ENCODE peak calls at places on chromosomes 1 and 21, in ten cellular contexts. One of them, this sample, is unnamed.

GRCh38 chr1:76426606-76427005 is 352.1 kb downstream of the ST6GALNAC3 start:
- DNase-seq in LHCN-M2: no peak
- DNase-seq in RPMI7951: no peak
- DNase-seq in T-helper 1 cell: no peak
- DNase-seq in activated CD8-positive, alpha-beta memory T cell treated with anti-CD3 and anti-CD28 coated beads, Interleukin-2, amount 50 U/mL, for 48 hours: no peak
- DNase-seq in AG08396: no peak
- DNase-seq in left colon: no peak
- DNase-seq in activated T-helper 9 cell treated with anti-CD3 and anti-CD28 coated beads, Interleukin-2, amount 50 U/mL, for 16 hours: no peak
- DNase-seq in hypothalamus: no peak
- DNase-seq in cerebellar nuclear complex: no peak
- DNase-seq in this sample: no peak

GRCh38 chr21:44375281-44375651 is 21.8 kb downstream of the TRPM2 start:
- DNase-seq in LHCN-M2: no peak
- DNase-seq in RPMI7951: no peak
- DNase-seq in T-helper 1 cell: no peak
- DNase-seq in activated CD8-positive, alpha-beta memory T cell treated with anti-CD3 and anti-CD28 coated beads, Interleukin-2, amount 50 U/mL, for 48 hours: no peak
- DNase-seq in AG08396: no peak
- DNase-seq in left colon: peak; percentile 41
- DNase-seq in activated T-helper 9 cell treated with anti-CD3 and anti-CD28 coated beads, Interleukin-2, amount 50 U/mL, for 16 hours: no peak
- DNase-seq in hypothalamus: no peak
- DNase-seq in cerebellar nuclear complex: no peak
- DNase-seq in this sample: peak; percentile 53

GRCh38 chr1:247110627-247111258 is 6.6 kb upstream of the ZNF669 start:
- DNase-seq in LHCN-M2: no peak
- DNase-seq in RPMI7951: no peak
- DNase-seq in T-helper 1 cell: no peak
- DNase-seq in activated CD8-positive, alpha-beta memory T cell treated with anti-CD3 and anti-CD28 coated beads, Interleukin-2, amount 50 U/mL, for 48 hours: peak; percentile 59
- DNase-seq in AG08396: no peak
- DNase-seq in left colon: no peak
- DNase-seq in activated T-helper 9 cell treated with anti-CD3 and anti-CD28 coated beads, Interleukin-2, amount 50 U/mL, for 16 hours: no peak
- DNase-seq in hypothalamus: no peak
- DNase-seq in cerebellar nuclear complex: no peak
- DNase-seq in this sample: no peak

GRCh38 chr1:9150582-9151290 is 21.8 kb upstream of the GPR157 start:
- DNase-seq in LHCN-M2: no peak
- DNase-seq in RPMI7951: no peak
- DNase-seq in T-helper 1 cell: no peak
- DNase-seq in activated CD8-positive, alpha-beta memory T cell treated with anti-CD3 and anti-CD28 coated beads, Interleukin-2, amount 50 U/mL, for 48 hours: no peak
- DNase-seq in AG08396: peak; percentile 45
- DNase-seq in left colon: no peak
- DNase-seq in activated T-helper 9 cell treated with anti-CD3 and anti-CD28 coated beads, Interleukin-2, amount 50 U/mL, for 16 hours: no peak
- DNase-seq in hypothalamus: no peak
- DNase-seq in cerebellar nuclear complex: no peak
- DNase-seq in this sample: no peak

GRCh38 chr1:228017356-228018124 is 10.7 kb downstream of the WNT3A start:
- DNase-seq in LHCN-M2: no peak
- DNase-seq in RPMI7951: no peak
- DNase-seq in T-helper 1 cell: no peak
- DNase-seq in activated CD8-positive, alpha-beta memory T cell treated with anti-CD3 and anti-CD28 coated beads, Interleukin-2, amount 50 U/mL, for 48 hours: peak; percentile 30
- DNase-seq in AG08396: no peak
- DNase-seq in left colon: peak; percentile 10
- DNase-seq in activated T-helper 9 cell treated with anti-CD3 and anti-CD28 coated beads, Interleukin-2, amount 50 U/mL, for 16 hours: no peak
- DNase-seq in hypothalamus: no peak
- DNase-seq in cerebellar nuclear complex: no peak
- DNase-seq in this sample: no peak

GRCh38 chr1:248753715-248754280 is 1.8 kb downstream of the LYPD8 start:
- DNase-seq in LHCN-M2: no peak
- DNase-seq in RPMI7951: no peak
- DNase-seq in T-helper 1 cell: no peak
- DNase-seq in activated CD8-positive, alpha-beta memory T cell treated with anti-CD3 and anti-CD28 coated beads, Interleukin-2, amount 50 U/mL, for 48 hours: no peak
- DNase-seq in AG08396: no peak
- DNase-seq in left colon: no peak
- DNase-seq in activated T-helper 9 cell treated with anti-CD3 and anti-CD28 coated beads, Interleukin-2, amount 50 U/mL, for 16 hours: no peak
- DNase-seq in hypothalamus: no peak
- DNase-seq in cerebellar nuclear complex: no peak
- DNase-seq in this sample: no peak

GRCh38 chr1:115330480-115331013 is 7.5 kb downstream of the NGF start:
- DNase-seq in LHCN-M2: no peak
- DNase-seq in RPMI7951: peak; percentile 69
- DNase-seq in T-helper 1 cell: no peak
- DNase-seq in activated CD8-positive, alpha-beta memory T cell treated with anti-CD3 and anti-CD28 coated beads, Interleukin-2, amount 50 U/mL, for 48 hours: no peak
- DNase-seq in AG08396: peak; percentile 65
- DNase-seq in left colon: no peak
- DNase-seq in activated T-helper 9 cell treated with anti-CD3 and anti-CD28 coated beads, Interleukin-2, amount 50 U/mL, for 16 hours: no peak
- DNase-seq in hypothalamus: no peak
- DNase-seq in cerebellar nuclear complex: no peak
- DNase-seq in this sample: no peak

GRCh38 chr1:31783846-31784245 is 19.7 kb upstream of the ADGRB2 start:
- DNase-seq in LHCN-M2: no peak
- DNase-seq in RPMI7951: no peak
- DNase-seq in T-helper 1 cell: no peak
- DNase-seq in activated CD8-positive, alpha-beta memory T cell treated with anti-CD3 and anti-CD28 coated beads, Interleukin-2, amount 50 U/mL, for 48 hours: no peak
- DNase-seq in AG08396: no peak
- DNase-seq in left colon: peak; percentile 13
- DNase-seq in activated T-helper 9 cell treated with anti-CD3 and anti-CD28 coated beads, Interleukin-2, amount 50 U/mL, for 16 hours: no peak
- DNase-seq in hypothalamus: no peak
- DNase-seq in cerebellar nuclear complex: no peak
- DNase-seq in this sample: no peak

GRCh38 chr1:76933847-76934657 is 66.8 kb downstream of the ST6GALNAC5 start:
- DNase-seq in LHCN-M2: no peak
- DNase-seq in RPMI7951: no peak
- DNase-seq in T-helper 1 cell: no peak
- DNase-seq in activated CD8-positive, alpha-beta memory T cell treated with anti-CD3 and anti-CD28 coated beads, Interleukin-2, amount 50 U/mL, for 48 hours: no peak
- DNase-seq in AG08396: no peak
- DNase-seq in left colon: no peak
- DNase-seq in activated T-helper 9 cell treated with anti-CD3 and anti-CD28 coated beads, Interleukin-2, amount 50 U/mL, for 16 hours: no peak
- DNase-seq in hypothalamus: no peak
- DNase-seq in cerebellar nuclear complex: no peak
- DNase-seq in this sample: no peak

GRCh38 chr1:218783916-218784315 is 389.8 kb upstream of the LYPLAL1 start:
- DNase-seq in LHCN-M2: no peak
- DNase-seq in RPMI7951: no peak
- DNase-seq in T-helper 1 cell: no peak
- DNase-seq in activated CD8-positive, alpha-beta memory T cell treated with anti-CD3 and anti-CD28 coated beads, Interleukin-2, amount 50 U/mL, for 48 hours: no peak
- DNase-seq in AG08396: no peak
- DNase-seq in left colon: no peak
- DNase-seq in activated T-helper 9 cell treated with anti-CD3 and anti-CD28 coated beads, Interleukin-2, amount 50 U/mL, for 16 hours: no peak
- DNase-seq in hypothalamus: no peak
- DNase-seq in cerebellar nuclear complex: no peak
- DNase-seq in this sample: no peak

GRCh38 chr21:34613679-34614442 is 1.1 kb downstream of the RCAN1 start:
- DNase-seq in LHCN-M2: no peak
- DNase-seq in RPMI7951: peak; percentile 13
- DNase-seq in T-helper 1 cell: no peak
- DNase-seq in activated CD8-positive, alpha-beta memory T cell treated with anti-CD3 and anti-CD28 coated beads, Interleukin-2, amount 50 U/mL, for 48 hours: no peak
- DNase-seq in AG08396: peak; percentile 54
- DNase-seq in left colon: no peak
- DNase-seq in activated T-helper 9 cell treated with anti-CD3 and anti-CD28 coated beads, Interleukin-2, amount 50 U/mL, for 16 hours: no peak
- DNase-seq in hypothalamus: peak; percentile 11
- DNase-seq in cerebellar nuclear complex: no peak
- DNase-seq in this sample: no peak

GRCh38 chr1:1819762-1820161 is 41.5 kb upstream of the NADK start:
- DNase-seq in LHCN-M2: no peak
- DNase-seq in RPMI7951: no peak
- DNase-seq in T-helper 1 cell: no peak
- DNase-seq in activated CD8-positive, alpha-beta memory T cell treated with anti-CD3 and anti-CD28 coated beads, Interleukin-2, amount 50 U/mL, for 48 hours: no peak
- DNase-seq in AG08396: no peak
- DNase-seq in left colon: no peak
- DNase-seq in activated T-helper 9 cell treated with anti-CD3 and anti-CD28 coated beads, Interleukin-2, amount 50 U/mL, for 16 hours: no peak
- DNase-seq in hypothalamus: no peak
- DNase-seq in cerebellar nuclear complex: no peak
- DNase-seq in this sample: no peak

GRCh38 chr1:37746806-37747205 is 18.1 kb downstream of the EPHA10 start:
- DNase-seq in LHCN-M2: no peak
- DNase-seq in RPMI7951: no peak
- DNase-seq in T-helper 1 cell: no peak
- DNase-seq in activated CD8-positive, alpha-beta memory T cell treated with anti-CD3 and anti-CD28 coated beads, Interleukin-2, amount 50 U/mL, for 48 hours: no peak
- DNase-seq in AG08396: no peak
- DNase-seq in left colon: no peak
- DNase-seq in activated T-helper 9 cell treated with anti-CD3 and anti-CD28 coated beads, Interleukin-2, amount 50 U/mL, for 16 hours: no peak
- DNase-seq in hypothalamus: no peak
- DNase-seq in cerebellar nuclear complex: no peak
- DNase-seq in this sample: no peak

GRCh38 chr1:28122183-28122582 is 33.8 kb upstream of the EYA3 start:
- DNase-seq in LHCN-M2: peak; percentile 39
- DNase-seq in RPMI7951: peak; percentile 42
- DNase-seq in T-helper 1 cell: no peak
- DNase-seq in activated CD8-positive, alpha-beta memory T cell treated with anti-CD3 and anti-CD28 coated beads, Interleukin-2, amount 50 U/mL, for 48 hours: no peak
- DNase-seq in AG08396: peak; percentile 47
- DNase-seq in left colon: no peak
- DNase-seq in activated T-helper 9 cell treated with anti-CD3 and anti-CD28 coated beads, Interleukin-2, amount 50 U/mL, for 16 hours: no peak
- DNase-seq in hypothalamus: no peak
- DNase-seq in cerebellar nuclear complex: no peak
- DNase-seq in this sample: no peak

GRCh38 chr1:234139966-234140365 is 233.3 kb upstream of the COA6 start:
- DNase-seq in LHCN-M2: peak; percentile 28
- DNase-seq in RPMI7951: peak; percentile 94
- DNase-seq in T-helper 1 cell: no peak
- DNase-seq in activated CD8-positive, alpha-beta memory T cell treated with anti-CD3 and anti-CD28 coated beads, Interleukin-2, amount 50 U/mL, for 48 hours: no peak
- DNase-seq in AG08396: no peak
- DNase-seq in left colon: no peak
- DNase-seq in activated T-helper 9 cell treated with anti-CD3 and anti-CD28 coated beads, Interleukin-2, amount 50 U/mL, for 16 hours: no peak
- DNase-seq in hypothalamus: no peak
- DNase-seq in cerebellar nuclear complex: no peak
- DNase-seq in this sample: no peak

GRCh38 chr1:6688757-6689156 is 12.9 kb downstream of the DNAJC11 start:
- DNase-seq in LHCN-M2: no peak
- DNase-seq in RPMI7951: peak; percentile 7
- DNase-seq in T-helper 1 cell: no peak
- DNase-seq in activated CD8-positive, alpha-beta memory T cell treated with anti-CD3 and anti-CD28 coated beads, Interleukin-2, amount 50 U/mL, for 48 hours: no peak
- DNase-seq in AG08396: no peak
- DNase-seq in left colon: no peak
- DNase-seq in activated T-helper 9 cell treated with anti-CD3 and anti-CD28 coated beads, Interleukin-2, amount 50 U/mL, for 16 hours: no peak
- DNase-seq in hypothalamus: no peak
- DNase-seq in cerebellar nuclear complex: no peak
- DNase-seq in this sample: no peak

GRCh38 chr1:202551683-202552082 is 158.6 kb downstream of the SYT2 start:
- DNase-seq in LHCN-M2: no peak
- DNase-seq in RPMI7951: peak; percentile 52
- DNase-seq in T-helper 1 cell: no peak
- DNase-seq in activated CD8-positive, alpha-beta memory T cell treated with anti-CD3 and anti-CD28 coated beads, Interleukin-2, amount 50 U/mL, for 48 hours: no peak
- DNase-seq in AG08396: no peak
- DNase-seq in left colon: peak; percentile 51
- DNase-seq in activated T-helper 9 cell treated with anti-CD3 and anti-CD28 coated beads, Interleukin-2, amount 50 U/mL, for 16 hours: no peak
- DNase-seq in hypothalamus: no peak
- DNase-seq in cerebellar nuclear complex: no peak
- DNase-seq in this sample: no peak

GRCh38 chr1:155078496-155079209 is at the start of gene EFNA3:
- DNase-seq in LHCN-M2: peak; percentile 31
- DNase-seq in RPMI7951: peak; percentile 50
- DNase-seq in T-helper 1 cell: peak; percentile 51
- DNase-seq in activated CD8-positive, alpha-beta memory T cell treated with anti-CD3 and anti-CD28 coated beads, Interleukin-2, amount 50 U/mL, for 48 hours: peak; percentile 86
- DNase-seq in AG08396: peak; percentile 90
- DNase-seq in left colon: peak; percentile 75
- DNase-seq in activated T-helper 9 cell treated with anti-CD3 and anti-CD28 coated beads, Interleukin-2, amount 50 U/mL, for 16 hours: peak; percentile 58
- DNase-seq in hypothalamus: peak; percentile 54
- DNase-seq in cerebellar nuclear complex: no peak
- DNase-seq in this sample: peak; percentile 80

GRCh38 chr21:39120876-39121599 is 62.2 kb downstream of the PSMG1 start:
- DNase-seq in LHCN-M2: no peak
- DNase-seq in RPMI7951: no peak
- DNase-seq in T-helper 1 cell: no peak
- DNase-seq in activated CD8-positive, alpha-beta memory T cell treated with anti-CD3 and anti-CD28 coated beads, Interleukin-2, amount 50 U/mL, for 48 hours: no peak
- DNase-seq in AG08396: no peak
- DNase-seq in left colon: no peak
- DNase-seq in activated T-helper 9 cell treated with anti-CD3 and anti-CD28 coated beads, Interleukin-2, amount 50 U/mL, for 16 hours: no peak
- DNase-seq in hypothalamus: no peak
- DNase-seq in cerebellar nuclear complex: no peak
- DNase-seq in this sample: peak; percentile 6

GRCh38 chr1:205918955-205919746 is 24.1 kb downstream of the SLC26A9 start:
- DNase-seq in LHCN-M2: peak; percentile 77
- DNase-seq in RPMI7951: peak; percentile 70
- DNase-seq in T-helper 1 cell: no peak
- DNase-seq in activated CD8-positive, alpha-beta memory T cell treated with anti-CD3 and anti-CD28 coated beads, Interleukin-2, amount 50 U/mL, for 48 hours: peak; percentile 84
- DNase-seq in AG08396: peak; percentile 80
- DNase-seq in left colon: peak; percentile 45
- DNase-seq in activated T-helper 9 cell treated with anti-CD3 and anti-CD28 coated beads, Interleukin-2, amount 50 U/mL, for 16 hours: peak; percentile 29
- DNase-seq in hypothalamus: peak; percentile 73
- DNase-seq in cerebellar nuclear complex: no peak
- DNase-seq in this sample: peak; percentile 69

GRCh38 chr21:42574234-42575027 is 60.8 kb downstream of the SLC37A1 start:
- DNase-seq in LHCN-M2: peak; percentile 2
- DNase-seq in RPMI7951: peak; percentile 12
- DNase-seq in T-helper 1 cell: no peak
- DNase-seq in activated CD8-positive, alpha-beta memory T cell treated with anti-CD3 and anti-CD28 coated beads, Interleukin-2, amount 50 U/mL, for 48 hours: peak; percentile 45
- DNase-seq in AG08396: peak; percentile 51
- DNase-seq in left colon: peak; percentile 5
- DNase-seq in activated T-helper 9 cell treated with anti-CD3 and anti-CD28 coated beads, Interleukin-2, amount 50 U/mL, for 16 hours: no peak
- DNase-seq in hypothalamus: no peak
- DNase-seq in cerebellar nuclear complex: no peak
- DNase-seq in this sample: peak; percentile 47

GRCh38 chr1:29406814-29407213 is 170.5 kb downstream of the PTPRU start:
- DNase-seq in LHCN-M2: no peak
- DNase-seq in RPMI7951: no peak
- DNase-seq in T-helper 1 cell: no peak
- DNase-seq in activated CD8-positive, alpha-beta memory T cell treated with anti-CD3 and anti-CD28 coated beads, Interleukin-2, amount 50 U/mL, for 48 hours: no peak
- DNase-seq in AG08396: no peak
- DNase-seq in left colon: no peak
- DNase-seq in activated T-helper 9 cell treated with anti-CD3 and anti-CD28 coated beads, Interleukin-2, amount 50 U/mL, for 16 hours: no peak
- DNase-seq in hypothalamus: no peak
- DNase-seq in cerebellar nuclear complex: no peak
- DNase-seq in this sample: peak; percentile 23